ENCODE peak calls at places on chromosome 14, in six cellular contexts. Q is IMR-90, M is mesothelial cell of epicardium, G is GM04503, W is astrocyte of the hippocampus, P is H9. O is an unnamed sample.

GRCh38 chr14:93033039-93033982 is 82.4 kb downstream of the ITPK1 start:
- DNase-seq in M (no peak), W (no peak), P (no peak), Q (no peak), G (no peak), O (no peak)

GRCh38 chr14:51939727-51940126 is 49.6 kb upstream of the RTRAF start:
- DNase-seq in G (no peak), M (no peak), Q (peak), P (no peak), W (no peak), O (no peak)

GRCh38 chr14:101562659-101563351 is 1.5 kb downstream of the DIO3 start:
- DNase-seq in W (no peak), Q (no peak), P (no peak), M (no peak), G (no peak), O (no peak)

GRCh38 chr14:79703209-79703608 is 508.1 kb downstream of the DIO2 start:
- DNase-seq in M (no peak), W (no peak), P (no peak), G (no peak), Q (no peak), O (no peak)

GRCh38 chr14:69580009-69580577 is 5.4 kb upstream of the CCDC177 start:
- DNase-seq in M (peak), W (peak), G (peak), P (peak), Q (peak), O (peak)

GRCh38 chr14:42855159-42855558 is 1248.5 kb downstream of the LRFN5 start:
- DNase-seq in M (no peak), G (no peak), Q (peak), W (peak), P (no peak), O (no peak)

GRCh38 chr14:64708148-64709004 is 4.2 kb downstream of the PLEKHG3 start:
- DNase-seq in Q (peak), W (peak), M (no peak), G (no peak), P (peak), O (no peak)

GRCh38 chr14:96502621-96503251 is 554 bp downstream of the PAPOLA start:
- DNase-seq in M (peak), Q (peak), W (peak), G (no peak), P (peak), O (no peak)

O was measured in AG04449.